ENCODE peak calls at places on chromosomes 16 and 17, in ten cellular contexts. V is esophagus muscularis mucosa, F is A549, C is uterus, M is ovary, I is Peyer's patch, K is IMR-90, B is transverse colon, X is heart left ventricle, E is K562. Z is an unnamed sample.
A peak's percentile ranks its signal among the peaks of the same experiment; 100 is the strongest.

GRCh38 chr17:20203761-20204263 is 194.7 kb downstream of the SPECC1 start:
- DNase-seq in V (no peak), F (no peak), C (no peak), M (no peak), I (no peak), K (peak; percentile 44), B (no peak), X (no peak), E (no peak), Z (no peak)

GRCh38 chr16:28623172-28623711 is 13.4 kb upstream of the SULT1A1 start:
- DNase-seq in V (no peak), F (peak; percentile 32), C (no peak), M (no peak), I (peak; percentile 85), K (no peak), B (peak; percentile 85), X (no peak), E (peak; percentile 1), Z (no peak)

GRCh38 chr17:17348872-17349723 is 45.9 kb downstream of the NT5M start:
- DNase-seq in V (no peak), F (no peak), C (no peak), M (no peak), I (peak; percentile 38), K (no peak), B (no peak), X (no peak), E (no peak), Z (peak; percentile 93)

GRCh38 chr17:77374170-77374936 is 233.6 kb downstream of the SEC14L1 start:
- DNase-seq in V (peak; percentile 96), F (no peak), C (peak; percentile 83), M (peak; percentile 84), I (peak; percentile 92), K (peak; percentile 86), B (peak; percentile 78), X (peak; percentile 88), E (peak; percentile 84), Z (no peak)

GRCh38 chr16:69064789-69065313 is 40.6 kb upstream of the HAS3 start:
- DNase-seq in V (no peak), F (no peak), C (no peak), M (no peak), I (no peak), K (no peak), B (no peak), X (no peak), E (no peak), Z (no peak)

GRCh38 chr16:12375341-12375740 is 398.8 kb downstream of the SNX29 start:
- DNase-seq in V (no peak), F (no peak), C (no peak), M (no peak), I (no peak), K (no peak), B (no peak), X (peak; percentile 22), E (no peak), Z (no peak)

GRCh38 chr17:71251936-71252335 is 868.9 kb upstream of the SOX9 start:
- DNase-seq in V (no peak), F (no peak), C (no peak), M (no peak), I (no peak), K (no peak), B (no peak), X (no peak), E (no peak), Z (no peak)

GRCh38 chr17:80071116-80071980 is 30.0 kb upstream of the GAA start:
- DNase-seq in V (no peak), F (no peak), C (peak; percentile 78), M (peak; percentile 87), I (peak; percentile 67), K (peak; percentile 40), B (peak; percentile 35), X (peak; percentile 63), E (no peak), Z (no peak)

GRCh38 chr17:4635823-4636375 is 5.6 kb downstream of the ALOX15 start:
- DNase-seq in V (no peak), F (no peak), C (no peak), M (no peak), I (peak; percentile 63), K (no peak), B (peak; percentile 20), X (peak; percentile 24), E (no peak), Z (no peak)

GRCh38 chr16:76947694-76948093 is 243.3 kb upstream of the MON1B start:
- DNase-seq in V (no peak), F (no peak), C (no peak), M (no peak), I (no peak), K (no peak), B (no peak), X (no peak), E (no peak), Z (no peak)

GRCh38 chr17:1882836-1883235 is 53.0 kb downstream of the RPA1 start:
- DNase-seq in V (no peak), F (peak; percentile 59), C (no peak), M (no peak), I (peak; percentile 59), K (peak; percentile 24), B (no peak), X (no peak), E (peak; percentile 23), Z (no peak)

GRCh38 chr16:3722508-3722907 is 5.2 kb upstream of the TRAP1 start:
- DNase-seq in V (no peak), F (no peak), C (no peak), M (no peak), I (no peak), K (no peak), B (no peak), X (no peak), E (no peak), Z (no peak)

GRCh38 chr16:69328854-69329316 is 1.5 kb downstream of the PDF start:
- DNase-seq in V (no peak), F (no peak), C (peak; percentile 13), M (no peak), I (peak; percentile 39), K (peak; percentile 62), B (no peak), X (no peak), E (no peak), Z (no peak)

GRCh38 chr17:33469911-33470310 is 176.8 kb upstream of the ASIC2 start:
- DNase-seq in V (no peak), F (peak; percentile 10), C (peak; percentile 29), M (no peak), I (no peak), K (peak; percentile 83), B (peak; percentile 35), X (peak; percentile 20), E (no peak), Z (no peak)

GRCh38 chr16:46801428-46802049 is 29.4 kb downstream of the C16orf87 start:
- DNase-seq in V (no peak), F (peak; percentile 37), C (no peak), M (no peak), I (no peak), K (peak; percentile 25), B (no peak), X (no peak), E (no peak), Z (no peak)

GRCh38 chr16:15765116-15765515 is 91.7 kb downstream of the MYH11 start:
- DNase-seq in V (no peak), F (no peak), C (no peak), M (no peak), I (no peak), K (no peak), B (no peak), X (no peak), E (no peak), Z (no peak)

GRCh38 chr16:64172652-64173051 is 949.2 kb downstream of the CDH11 start:
- DNase-seq in V (no peak), F (no peak), C (no peak), M (no peak), I (no peak), K (no peak), B (no peak), X (no peak), E (no peak), Z (no peak)
- H3K4me1 ChIP-seq in V (no peaks in the 10 kb centered on the region), F (no peaks in the 10 kb centered on the region), C (no peaks in the 10 kb centered on the region), M (no peaks in the 10 kb centered on the region), I (no peaks in the 10 kb centered on the region), K (no peaks in the 10 kb centered on the region), B (no peaks in the 10 kb centered on the region), X (no peaks in the 10 kb centered on the region), E (no peaks in the 10 kb centered on the region), Z (no peaks in the 10 kb centered on the region)

DNA sequence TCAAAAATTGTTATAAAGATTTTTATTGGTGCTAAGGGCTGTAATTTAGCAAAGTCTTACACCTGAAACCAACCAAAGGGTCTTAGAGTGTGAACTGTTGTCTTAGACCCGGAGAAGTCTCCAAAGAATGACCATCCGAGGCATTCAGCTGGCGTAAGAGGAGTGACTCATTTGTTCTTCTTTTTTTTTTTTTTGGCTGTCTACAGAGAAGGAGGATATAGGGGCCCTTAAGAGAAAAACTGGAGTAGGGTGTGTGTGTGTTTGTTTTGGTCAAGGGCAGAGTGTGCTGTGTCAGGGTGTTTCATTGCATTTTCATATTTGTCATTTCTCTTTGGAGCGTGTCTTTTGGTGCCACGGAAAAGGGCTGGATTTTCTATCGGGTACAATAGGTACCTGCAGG is 508.0 kb downstream of the WWOX start:
- DNase-seq in V (no peak), F (peak; percentile 8), C (peak; percentile 23), M (no peak), I (no peak), K (no peak), B (no peak), X (no peak), E (no peak), Z (no peak)
- H3K4me3 ChIP-seq in V (no peak overlapping the region), F (no peak overlapping the region), C (no peak overlapping the region), M (no peak overlapping the region), I (no peak overlapping the region), K (no peak overlapping the region), B (no peak overlapping the region), X (no peak overlapping the region), E (no peak overlapping the region), Z (no peak overlapping the region)

DNA sequence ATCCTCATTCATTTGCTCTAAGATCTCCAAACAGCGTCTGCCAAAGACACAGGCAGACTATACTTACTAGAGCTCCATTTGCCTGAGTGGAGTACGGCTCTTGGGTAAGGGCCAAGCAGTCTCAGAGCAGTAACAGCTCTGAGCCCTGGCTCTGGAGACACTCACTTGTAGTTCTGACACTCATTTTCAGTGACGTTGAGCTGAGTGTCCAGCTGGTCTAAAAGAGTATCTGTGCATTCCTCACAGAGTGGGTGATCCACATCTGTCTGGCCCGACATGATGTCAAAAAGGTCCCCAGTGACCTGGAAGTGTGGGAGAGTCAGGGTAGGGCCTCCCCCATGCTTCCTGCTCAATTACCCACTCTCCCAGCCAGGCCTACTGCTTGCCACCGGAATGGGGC is 5.7 kb downstream of the BECN1 start:
- DNase-seq in V (no peak), F (no peak), C (no peak), M (no peak), I (no peak), K (peak; percentile 33), B (no peak), X (no peak), E (no peak), Z (no peak)
- TF ChIP-seq POLR2A in V (no peak), F (no peak), C (no peak), M (no peak), I (no peak), K (no peak), B (no peak), X (no peak), E (no peak), Z (no peak)

GRCh38 chr17:38604479-38605229 is 1.1 kb downstream of the SRCIN1 start:
- DNase-seq in V (no peak), F (peak; percentile 48), C (no peak), M (no peak), I (no peak), K (no peak), B (no peak), X (no peak), E (peak; percentile 87), Z (no peak)
- H3K4me1 ChIP-seq in V (peaks cover 16% of the 10 kb centered on the region), F (peaks cover 25% of the 10 kb centered on the region), C (peaks cover 18% of the 10 kb centered on the region), M (peaks cover 6% of the 10 kb centered on the region), I (peaks cover 11% of the 10 kb centered on the region), K (no peaks in the 10 kb centered on the region), B (peaks cover 15% of the 10 kb centered on the region), X (peaks cover 26% of the 10 kb centered on the region), E (peaks cover 11% of the 10 kb centered on the region), Z (peaks cover 32% of the 10 kb centered on the region)